ENCODE peak calls at places on chromosomes 13 and 19, in nine cellular contexts. U, I, F, S, R, D, O, Y and W are unnamed samples.

GRCh38 chr13:35630551-35631275 is 154.2 kb upstream of the MAB21L1 start:
- DNase-seq in R (no peak), I (no peak), U (no peak), F (peak), Y (no peak), O (peak), D (no peak), S (peak), W (no peak)

GRCh38 chr19:8412783-8413592 is at the start of gene MARCHF2:
- DNase-seq in S (peak), Y (peak), D (peak), I (peak), O (peak), R (peak), U (peak), F (peak), W (peak)

GRCh38 chr19:55181740-55182139 is 1.7 kb upstream of the SYT5 start:
- DNase-seq in I (no peak), U (no peak), Y (no peak), F (no peak), O (no peak), S (no peak), R (no peak), D (no peak), W (no peak)

GRCh38 chr13:91270031-91270430 is 77.5 kb upstream of the MIR17HG start:
- DNase-seq in U (no peak), Y (no peak), I (no peak), F (no peak), D (no peak), S (no peak), R (no peak), O (no peak), W (no peak)

GRCh38 chr19:49362048-49362925 is at the start of gene TEAD2:
- DNase-seq in R (peak), O (no peak), Y (no peak), F (no peak), U (no peak), I (no peak), D (no peak), S (no peak), W (peak)

GRCh38 chr19:44712864-44713515 is 14.0 kb downstream of the CEACAM16 start:
- DNase-seq in R (no peak), D (no peak), Y (no peak), S (no peak), F (no peak), O (no peak), I (no peak), U (no peak), W (no peak)

GRCh38 chr13:36526897-36527296 is 94.6 kb downstream of the CCNA1 start:
- DNase-seq in Y (no peak), O (no peak), R (no peak), I (no peak), D (no peak), F (no peak), U (no peak), S (no peak), W (no peak)

GRCh38 chr19:30426864-30427263 is 54.7 kb downstream of the ZNF536 start:
- DNase-seq in O (no peak), S (no peak), F (no peak), Y (no peak), I (no peak), U (no peak), D (no peak), R (no peak), W (no peak)

GRCh38 chr13:27976362-27977177 is 7.5 kb upstream of the CDX2 start:
- DNase-seq in I (no peak), Y (no peak), O (no peak), D (no peak), U (no peak), S (no peak), F (no peak), R (peak), W (no peak)

GRCh38 chr19:6233051-6233826 is 46.5 kb downstream of the MLLT1 start:
- DNase-seq in D (no peak), I (no peak), Y (no peak), R (peak), U (no peak), O (no peak), S (no peak), F (no peak), W (no peak)

GRCh38 chr19:14520543-14520942 is 2.3 kb upstream of the DNAJB1 start:
- DNase-seq in F (no peak), U (no peak), I (no peak), D (no peak), R (no peak), O (no peak), Y (no peak), S (no peak), W (no peak)

GRCh38 chr13:28532226-28533048 is 37.5 kb upstream of the FLT1 start:
- DNase-seq in I (peak), F (no peak), O (no peak), Y (no peak), D (no peak), U (no peak), S (no peak), R (peak), W (no peak)

GRCh38 chr19:8085606-8086464 is 33.3 kb downstream of the CCL25 start:
- DNase-seq in S (no peak), Y (no peak), F (no peak), U (no peak), I (no peak), O (no peak), D (no peak), R (no peak), W (no peak)

GRCh38 chr13:42110410-42111155 is 62.1 kb downstream of the DGKH start:
- DNase-seq in I (peak), R (no peak), S (peak), O (peak), U (no peak), Y (no peak), F (peak), D (no peak), W (no peak)

GRCh38 chr19:16148443-16149045 is 5.1 kb downstream of the HSH2D start:
- DNase-seq in U (no peak), F (no peak), R (no peak), O (no peak), D (no peak), Y (no peak), S (no peak), I (no peak), W (no peak)

GRCh38 chr13:41284512-41285288 is 21.3 kb upstream of the MTRF1 start:
- DNase-seq in O (no peak), U (no peak), S (no peak), D (no peak), I (no peak), R (no peak), Y (no peak), F (no peak), W (no peak)

GRCh38 chr13:79711631-79712030 is 230.7 kb downstream of the NDFIP2 start:
- DNase-seq in S (no peak), F (no peak), Y (no peak), O (no peak), I (peak), R (no peak), D (no peak), U (no peak), W (no peak)

GRCh38 chr19:45340232-45340898 is at the start of gene KLC3:
- DNase-seq in Y (no peak), F (no peak), I (no peak), D (no peak), O (peak), R (peak), U (no peak), S (no peak), W (no peak)

GRCh38 chr13:75217949-75218348 is 264.0 kb downstream of the TBC1D4 start:
- DNase-seq in R (no peak), U (no peak), I (no peak), Y (no peak), F (peak), O (no peak), S (no peak), D (no peak), W (no peak)

GRCh38 chr19:39082745-39083598 is 1.2 kb upstream of the ACP7 start:
- DNase-seq in D (no peak), S (peak), F (peak), Y (no peak), O (no peak), U (peak), I (no peak), R (no peak), W (no peak)

GRCh38 chr13:109862627-109863026 is 76.2 kb upstream of the IRS2 start:
- DNase-seq in Y (no peak), I (no peak), F (no peak), D (no peak), S (no peak), U (no peak), R (no peak), O (no peak), W (no peak)

GRCh38 chr19:10421981-10422461 is 1.7 kb downstream of the PDE4A start:
- DNase-seq in R (no peak), D (no peak), F (no peak), S (no peak), U (no peak), Y (no peak), O (no peak), I (no peak), W (no peak)